ENCODE peak calls at places on chromosomes 11 and 22, in eight cellular contexts. K is GM23248, U is tibial artery, H is MG63, R is thoracic aorta, S is neural progenitor cell, I is astrocyte of the spinal cord, P is right cardiac atrium. C is an unnamed sample.

GRCh38 chr22:18077087-18077638 is 627 bp upstream of the PEX26 start:
- DNase-seq in K (no peak), U (no peak), H (no peak), R (no peak), S (no peak), I (no peak), P (no peak), C (no peak)

GRCh38 chr11:7677071-7677470 is 3.8 kb upstream of the CYB5R2 start:
- DNase-seq in K (peak; percentile 70), U (no peak), H (peak; percentile 37), R (no peak), S (no peak), I (peak; percentile 14), P (no peak), C (no peak)

GRCh38 chr11:46264030-46264429 is 13.4 kb upstream of the CREB3L1 start:
- DNase-seq in K (no peak), U (no peak), H (no peak), R (no peak), S (no peak), I (no peak), P (no peak), C (no peak)

GRCh38 chr22:46086577-46087335 is 63.6 kb upstream of the PPARA start:
- DNase-seq in K (peak; percentile 86), U (peak; percentile 35), H (peak; percentile 67), R (no peak), S (no peak), I (no peak), P (peak; percentile 74), C (no peak)

GRCh38 chr11:45470151-45471001 is 184.2 kb upstream of the SYT13 start:
- DNase-seq in K (peak; percentile 24), U (no peak), H (peak; percentile 71), R (no peak), S (no peak), I (peak; percentile 10), P (peak; percentile 70), C (no peak)

GRCh38 chr11:117410238-117410637 is 82.6 kb downstream of the CEP164 start:
- DNase-seq in K (no peak), U (no peak), H (no peak), R (no peak), S (no peak), I (no peak), P (no peak), C (no peak)

GRCh38 chr22:46815559-46815895 is 53.1 kb downstream of the TBC1D22A start:
- DNase-seq in K (no peak), U (no peak), H (no peak), R (no peak), S (no peak), I (no peak), P (no peak), C (no peak)

GRCh38 chr11:43546561-43547410 is 133.8 kb upstream of the HSD17B12 start:
- DNase-seq in K (no peak), U (no peak), H (no peak), R (no peak), S (no peak), I (no peak), P (no peak), C (no peak)

GRCh38 chr22:42284230-42284591 is 13.8 kb upstream of the TCF20 start:
- DNase-seq in K (no peak), U (no peak), H (no peak), R (no peak), S (no peak), I (no peak), P (no peak), C (no peak)

GRCh38 chr11:80417681-80418080 is 976.9 kb upstream of the TENM4 start:
- DNase-seq in K (no peak), U (no peak), H (no peak), R (no peak), S (no peak), I (peak; percentile 3), P (no peak), C (no peak)

GRCh38 chr11:126431401-126432064 is 76.0 kb downstream of the ST3GAL4 start:
- DNase-seq in K (peak; percentile 93), U (peak; percentile 78), H (peak; percentile 91), R (peak; percentile 33), S (no peak), I (peak; percentile 74), P (peak; percentile 92), C (no peak)

GRCh38 chr22:19720999-19721485 is 2.3 kb upstream of the GP1BB start:
- DNase-seq in K (no peak), U (no peak), H (no peak), R (no peak), S (no peak), I (no peak), P (no peak), C (peak; percentile 42)

GRCh38 chr11:115322553-115323203 is 181.5 kb downstream of the CADM1 start:
- DNase-seq in K (no peak), U (no peak), H (no peak), R (no peak), S (no peak), I (no peak), P (no peak), C (no peak)

GRCh38 chr11:13883042-13883441 is 79.5 kb upstream of the SPON1 start:
- DNase-seq in K (no peak), U (no peak), H (no peak), R (no peak), S (no peak), I (no peak), P (no peak), C (no peak)

GRCh38 chr22:47148956-47149748 is 386.7 kb downstream of the TBC1D22A start:
- DNase-seq in K (no peak), U (no peak), H (no peak), R (no peak), S (no peak), I (no peak), P (peak; percentile 35), C (no peak)

GRCh38 chr11:65113361-65113756 is 1.7 kb downstream of the TM7SF2 start:
- DNase-seq in K (peak; percentile 26), U (no peak), H (no peak), R (no peak), S (no peak), I (no peak), P (peak; percentile 73), C (no peak)
- H3K4me3 ChIP-seq in K (peak overlapping the region; percentile 71), U (no peak overlapping the region), H (no peak overlapping the region), R (peak overlapping the region; percentile 88), S (peak overlapping the region; percentile 81), I (peak overlapping the region; percentile 54), P (peak overlapping the region; percentile 53), C (peak overlapping the region; percentile 66)

GRCh38 chr22:24776525-24776924 is 2.0 kb upstream of the PIWIL3 start:
- DNase-seq in K (no peak), U (no peak), H (no peak), R (no peak), S (no peak), I (no peak), P (no peak), C (no peak)

GRCh38 chr22:24772493-24773220 is 1.9 kb downstream of the PIWIL3 start:
- DNase-seq in K (peak; percentile 51), U (no peak), H (no peak), R (no peak), S (peak; percentile 83), I (peak; percentile 29), P (no peak), C (no peak)

GRCh38 chr22:24775769-24776492 is 1.4 kb upstream of the PIWIL3 start:
- DNase-seq in K (no peak), U (no peak), H (no peak), R (no peak), S (no peak), I (no peak), P (no peak), C (no peak)
- H3K4me3 ChIP-seq in K (no peak overlapping the region), U (no peak overlapping the region), H (no peak overlapping the region), R (no peak overlapping the region), S (no peak overlapping the region), I (no peak overlapping the region), P (no peak overlapping the region), C (no peak overlapping the region)

GRCh38 chr11:1693327-1694063 is 3.5 kb upstream of the KRTAP5-6 start:
- DNase-seq in K (peak; percentile 76), U (peak; percentile 74), H (peak; percentile 80), R (peak; percentile 15), S (peak; percentile 85), I (peak; percentile 74), P (peak; percentile 93), C (peak; percentile 67)
- H3K4me3 ChIP-seq in K (peak overlapping the region; percentile 24), U (no peak overlapping the region), H (peak overlapping the region; percentile 46), R (peak overlapping the region; percentile 37), S (peak overlapping the region; percentile 48), I (peak overlapping the region; percentile 38), P (no peak overlapping the region), C (peak overlapping the region; percentile 6)

DNA sequence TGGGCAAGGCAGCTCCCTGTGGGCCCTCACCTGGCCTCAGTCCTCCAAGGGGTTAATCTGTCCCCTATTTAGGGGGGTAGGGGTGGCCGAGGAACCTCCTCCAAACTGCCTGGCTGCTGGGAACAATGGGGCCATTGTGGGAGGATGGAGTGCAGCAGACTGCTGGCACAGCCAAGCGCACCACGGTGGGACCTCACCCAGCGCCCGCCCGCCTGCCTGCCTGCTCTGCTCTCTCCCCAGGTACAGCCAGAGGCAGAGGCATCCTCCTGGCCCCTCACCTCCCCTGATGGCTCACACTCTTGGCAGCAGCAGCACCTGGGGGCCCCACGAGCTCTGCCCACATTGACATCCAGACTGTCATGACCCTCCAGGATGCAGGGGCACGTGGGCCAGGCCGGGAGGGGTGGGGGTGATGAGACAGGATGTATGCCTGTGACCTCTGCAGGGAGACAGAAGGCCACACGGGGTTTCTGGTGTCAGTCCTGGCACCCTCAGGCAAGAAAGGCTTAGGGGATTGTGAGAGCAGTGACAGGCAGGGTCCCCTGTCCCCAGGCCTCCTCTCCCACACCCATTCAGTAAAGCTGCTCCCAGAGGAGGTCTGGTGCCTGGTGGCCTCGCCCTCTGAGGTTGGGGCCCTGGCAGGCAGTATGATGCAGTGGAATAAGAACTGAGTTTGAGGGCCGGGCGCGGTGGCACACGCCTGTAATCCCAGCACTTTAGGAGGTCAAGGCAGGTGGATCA is 11.4 kb downstream of the BCL9L start:
- DNase-seq in K (no peak), U (no peak), H (no peak), R (no peak), S (peak; percentile 77), I (no peak), P (peak; percentile 84), C (peak; percentile 83)
- H3K4me3 ChIP-seq in K (no peak overlapping the region), U (peak overlapping the region; percentile 2), H (no peak overlapping the region), R (peak overlapping the region; percentile 76), S (no peak overlapping the region), I (no peak overlapping the region), P (no peak overlapping the region), C (peak overlapping the region; percentile 73)

C was measured in CD4-positive, alpha-beta memory T cell.